ENCODE peak calls at places on chromosome 5, in nine cellular contexts. I is stimulated activated CD4-positive, alpha-beta T cell treated with anti-CD3 and anti-CD28 coated beads, Interleukin-4, amount 100 ng/mL, for 48 hours; Y is NCI-H82; L is heart right ventricle; V is Panc1; A is GM20000; U is activated naive CD8-positive, alpha-beta T cell treated with anti-CD3 and anti-CD28 coated beads, Interleukin-2, amount 10 ng/mL, durations not matched to agents 7 days and 5 days; H is T-helper 9 cell; P is brain microvascular endothelial cell. J is an unnamed sample.

GRCh38 chr5:101062902-101063301 is 159.8 kb upstream of the ST8SIA4 start:
- DNase-seq in L (no peak), H (no peak), A (no peak), I (no peak), Y (no peak), V (no peak), P (no peak), U (no peak), J (no peak)

GRCh38 chr5:37005252-37005651 is 128.7 kb downstream of the NIPBL start:
- DNase-seq in U (no peak), Y (no peak), H (no peak), V (no peak), A (no peak), I (no peak), L (no peak), P (no peak), J (no peak)

GRCh38 chr5:56175465-56175864 is 57.7 kb downstream of the ANKRD55 start:
- DNase-seq in U (no peak), H (no peak), L (no peak), V (no peak), P (peak), I (no peak), Y (peak), A (no peak), J (no peak)

GRCh38 chr5:56565693-56566092 is 249.7 kb upstream of the MAP3K1 start:
- DNase-seq in I (no peak), A (peak), Y (no peak), L (no peak), U (no peak), P (no peak), H (no peak), V (no peak), J (no peak)

GRCh38 chr5:164532226-164532937 is 1027.0 kb downstream of the MAT2B start:
- DNase-seq in P (no peak), V (no peak), H (no peak), I (no peak), L (no peak), A (no peak), U (no peak), Y (no peak), J (no peak)

GRCh38 chr5:39399135-39400036 is 25.4 kb downstream of the DAB2 start:
- DNase-seq in A (no peak), U (no peak), P (peak), H (no peak), V (peak), I (no peak), Y (no peak), L (no peak), J (no peak)

GRCh38 chr5:142426129-142426641 is 101.4 kb upstream of the SPRY4 start:
- DNase-seq in A (no peak), V (no peak), Y (no peak), U (peak), I (no peak), H (peak), P (peak), L (peak), J (no peak)

GRCh38 chr5:63961125-63961597 is 1.1 kb downstream of the HTR1A start:
- DNase-seq in P (no peak), H (no peak), A (no peak), L (no peak), I (no peak), Y (no peak), V (no peak), U (no peak), J (no peak)

GRCh38 chr5:64295100-64295499 is 129.5 kb downstream of the RNF180 start:
- DNase-seq in Y (no peak), V (no peak), L (no peak), H (no peak), U (no peak), A (no peak), I (no peak), P (no peak), J (no peak)

GRCh38 chr5:149028984-149029383 is 33.9 kb downstream of the SH3TC2 start:
- DNase-seq in P (no peak), L (no peak), Y (no peak), I (no peak), U (no peak), A (no peak), V (no peak), H (no peak), J (no peak)

GRCh38 chr5:133977161-133977787 is 8.8 kb upstream of the C5orf15 start:
- DNase-seq in U (no peak), Y (no peak), A (peak), L (no peak), I (no peak), V (no peak), H (no peak), P (no peak), J (no peak)

GRCh38 chr5:142364251-142365145 is 39.7 kb upstream of the SPRY4 start:
- DNase-seq in P (no peak), I (no peak), A (no peak), Y (no peak), V (peak), H (no peak), U (no peak), L (peak), J (no peak)

GRCh38 chr5:178339272-178339671 is 106.7 kb upstream of the PHYKPL start:
- DNase-seq in H (no peak), V (no peak), P (no peak), L (no peak), Y (no peak), A (no peak), I (no peak), U (no peak), J (no peak)

GRCh38 chr5:27702339-27702820 is 664.0 kb upstream of the CDH9 start:
- DNase-seq in P (peak), Y (peak), A (no peak), V (no peak), I (no peak), L (no peak), U (no peak), H (no peak), J (no peak)

GRCh38 chr5:114148253-114148652 is 213.6 kb upstream of the KCNN2 start:
- DNase-seq in U (no peak), P (no peak), L (no peak), I (no peak), A (no peak), Y (no peak), H (no peak), V (no peak), J (no peak)

GRCh38 chr5:146199216-146199815 is 4.1 kb upstream of the RBM27 start:
- DNase-seq in Y (no peak), I (no peak), U (no peak), A (no peak), P (no peak), L (no peak), V (no peak), H (no peak), J (no peak)

GRCh38 chr5:81838307-81838906 is 87.5 kb upstream of the SSBP2 start:
- DNase-seq in A (no peak), U (no peak), I (no peak), V (no peak), P (peak), Y (peak), H (no peak), L (no peak), J (no peak)

GRCh38 chr5:90866915-90867715 is 308.5 kb downstream of the ADGRV1 start:
- DNase-seq in H (no peak), U (no peak), Y (no peak), V (no peak), P (no peak), A (no peak), I (no peak), L (no peak), J (no peak)

GRCh38 chr5:34415559-34416198 is 240.4 kb upstream of the RAI14 start:
- DNase-seq in V (no peak), I (no peak), U (no peak), P (peak), H (no peak), Y (no peak), L (no peak), A (peak), J (no peak)

GRCh38 chr5:150175536-150175935 is 9.0 kb downstream of the CDX1 start:
- DNase-seq in H (no peak), P (no peak), Y (peak), A (peak), L (no peak), I (no peak), V (no peak), U (no peak), J (no peak)

GRCh38 chr5:92801921-92802320 is 779.1 kb downstream of the NR2F1-AS1 start:
- DNase-seq in V (no peak), P (peak), U (no peak), L (no peak), Y (no peak), H (no peak), A (no peak), I (no peak), J (no peak)

GRCh38 chr5:103178167-103178566 is 58.1 kb downstream of the PPIP5K2 start:
- DNase-seq in I (no peak), A (no peak), V (no peak), P (no peak), U (no peak), L (no peak), Y (no peak), H (no peak), J (no peak)

GRCh38 chr5:154779105-154779504 is 23.9 kb downstream of the LARP1 start:
- DNase-seq in Y (no peak), A (no peak), H (no peak), I (no peak), P (peak), V (peak), U (no peak), L (no peak), J (no peak)

GRCh38 chr5:61346511-61346910 is 14.5 kb downstream of the ZSWIM6 start:
- DNase-seq in Y (no peak), V (no peak), A (no peak), I (no peak), H (no peak), L (no peak), P (no peak), U (no peak), J (no peak)

GRCh38 chr5:102554728-102555127 is 55.9 kb upstream of the SLCO6A1 start:
- DNase-seq in I (no peak), P (no peak), L (no peak), H (no peak), U (no peak), A (no peak), Y (peak), V (no peak), J (no peak)

GRCh38 chr5:155082401-155082800 is 68.8 kb downstream of the KIF4B start:
- DNase-seq in I (no peak), H (no peak), A (no peak), V (peak), P (peak), L (no peak), U (no peak), Y (no peak), J (no peak)

GRCh38 chr5:122458278-122458872 is 146.3 kb downstream of the SNCAIP start:
- DNase-seq in A (peak), H (no peak), P (peak), L (no peak), Y (peak), U (no peak), V (no peak), I (no peak), J (no peak)

GRCh38 chr5:180049357-180049673 is 22.2 kb downstream of the RNF130 start:
- DNase-seq in I (no peak), A (no peak), P (no peak), L (no peak), V (no peak), U (no peak), Y (peak), H (no peak), J (no peak)

GRCh38 chr5:115758356-115758755 is 58.1 kb downstream of the CDO1 start:
- DNase-seq in U (no peak), V (no peak), H (no peak), P (no peak), A (peak), L (no peak), Y (no peak), I (no peak), J (no peak)

GRCh38 chr5:139543423-139543991 is 17.6 kb upstream of the UBE2D2 start:
- DNase-seq in I (peak), Y (peak), P (peak), L (peak), V (no peak), U (peak), A (peak), H (peak), J (peak)

GRCh38 chr5:177484902-177485549 is 11.6 kb upstream of the DBN1 start:
- DNase-seq in A (no peak), P (no peak), L (no peak), Y (no peak), I (no peak), V (no peak), U (no peak), H (no peak), J (no peak)